ENCODE peak calls at places on chromosomes 3 and 15, in four cellular contexts. K is HCT116, R is mucosa of descending colon, Y is pancreas. L is an unnamed sample. For H3K4me1, the result is how much of the 10 kb centered on the place peaks cover.

GRCh38 chr3:127632035-127632434 is 3.0 kb downstream of the PODXL2 start:
- DNase-seq in Y (no peak), K (no peak), R (no peak), L (no peak)

GRCh38 chr3:160448845-160449659 is 534 bp downstream of the TRIM59 start:
- DNase-seq in K (no peak), Y (no peak), R (no peak), L (no peak)

GRCh38 chr3:42070089-42070885 is 20.9 kb upstream of the TRAK1 start:
- DNase-seq in R (peak), Y (no peak), K (no peak), L (no peak)

GRCh38 chr3:23404241-23404640 is 201.1 kb downstream of the UBE2E2 start:
- DNase-seq in K (no peak), R (no peak), Y (no peak), L (no peak)

GRCh38 chr15:40420793-40421192 is 15.2 kb downstream of the IVD start:
- DNase-seq in R (peak), Y (peak), K (peak), L (no peak)

GRCh38 chr3:186360779-186361178 is 1.3 kb downstream of the DGKG start:
- DNase-seq in K (no peak), Y (no peak), R (no peak), L (no peak)

GRCh38 chr3:71285086-71285485 is 298.4 kb downstream of the FOXP1 start:
- DNase-seq in K (no peak), Y (no peak), R (no peak), L (no peak)

GRCh38 chr15:33780011-33780768 is 188.1 kb upstream of the CHRM5 start:
- DNase-seq in R (no peak), Y (no peak), K (no peak), L (no peak)

GRCh38 chr15:51621917-51622268 is 678 bp downstream of the DMXL2 start:
- DNase-seq in Y (peak), R (peak), K (peak), L (peak)

GRCh38 chr15:32700501-32701150 is 17.2 kb upstream of the GREM1 start:
- DNase-seq in Y (peak), R (peak), K (no peak), L (peak)

GRCh38 chr3:74535281-74535680 is 79.2 kb downstream of the CNTN3 start:
- DNase-seq in K (no peak), Y (no peak), R (no peak), L (no peak)

GRCh38 chr3:172132159-172132586 is 92.8 kb downstream of the FNDC3B start:
- DNase-seq in R (no peak), K (no peak), Y (no peak), L (no peak)
- H3K4me1 ChIP-seq in R (under half), K (under half), Y (half or more), L (half or more)

DNA sequence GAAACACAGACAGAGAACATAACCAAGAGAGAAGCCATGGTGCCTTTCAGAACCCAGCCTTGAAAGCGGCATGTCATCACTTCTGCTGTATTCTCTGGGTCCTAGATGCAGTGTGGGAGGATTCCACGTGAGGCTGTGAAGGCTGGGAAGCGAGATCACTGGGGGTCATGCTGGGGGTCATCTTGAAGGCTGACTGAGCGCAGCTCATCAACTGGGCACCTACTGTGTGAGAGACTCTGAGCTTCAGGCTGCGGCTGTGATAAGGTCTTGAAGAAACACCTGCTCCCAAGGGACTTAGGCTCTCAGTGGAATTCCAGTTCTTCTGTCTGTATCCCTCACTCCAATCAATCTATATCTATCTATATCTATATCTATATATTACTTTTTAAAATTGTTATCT is 91.8 kb upstream of the KLF13 start:
- DNase-seq in Y (no peak), K (no peak), R (no peak), L (no peak)
- H3K4me1 ChIP-seq in Y (under half), K (under half), R (under half), L (under half)

DNA sequence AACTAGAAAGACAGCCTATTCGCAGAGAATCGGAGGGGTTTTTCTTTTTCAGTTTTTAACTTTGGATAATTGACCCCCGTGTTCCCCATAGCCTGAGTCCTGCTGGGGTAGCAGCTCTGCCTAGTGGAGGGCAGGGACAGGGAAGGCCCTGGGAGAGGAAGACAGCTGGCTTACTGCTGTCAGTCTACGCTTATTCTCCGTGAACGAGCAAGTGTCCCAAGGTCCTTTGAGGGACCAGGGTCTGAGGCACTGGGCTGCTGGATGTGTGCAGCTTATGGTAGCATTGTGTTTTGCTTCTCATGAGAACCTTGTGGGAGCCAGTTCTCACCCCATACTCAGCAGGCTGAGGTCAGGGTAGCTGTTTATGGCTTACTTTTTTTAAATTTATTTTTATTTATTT is 3.0 kb downstream of the LIMD1 start:
- DNase-seq in K (no peak), R (no peak), Y (no peak), L (no peak)
- H3K4me1 ChIP-seq in K (under half), R (under half), Y (half or more), L (under half)

DNA sequence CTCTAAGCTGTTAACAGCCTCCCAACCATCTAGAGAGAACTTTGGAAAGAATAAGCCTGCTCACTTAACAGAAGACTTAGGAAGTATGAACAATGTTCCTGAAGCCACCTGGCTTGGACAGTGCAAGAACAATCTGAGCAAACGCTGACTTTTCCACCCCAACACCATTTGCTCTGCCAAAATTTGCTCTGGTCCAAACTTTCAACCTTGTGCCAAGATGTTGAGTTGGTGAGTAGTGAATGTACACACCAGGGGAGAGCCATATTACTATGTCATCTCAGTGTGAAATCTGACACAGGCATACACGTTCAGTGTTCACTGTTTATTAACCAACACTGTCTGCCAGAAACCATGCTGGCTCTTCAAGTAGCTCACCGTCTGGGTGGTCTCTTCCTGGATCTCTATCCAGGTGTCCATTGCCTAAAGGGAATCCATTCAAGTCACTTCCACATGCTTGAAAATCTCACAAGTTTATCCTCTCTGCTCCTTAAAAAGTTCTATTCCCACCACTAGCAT is 152.8 kb upstream of the LPP start:
- DNase-seq in R (no peak), K (no peak), Y (no peak), L (no peak)
- H3K4me1 ChIP-seq in R (under half), K (under half), Y (under half), L (half or more)

GRCh38 chr3:100526613-100527346 is 34.4 kb downstream of the TMEM45A start:
- DNase-seq in K (no peak), Y (no peak), R (no peak), L (no peak)
- H3K4me1 ChIP-seq in K (under half), Y (under half), R (under half), L (under half)

DNA sequence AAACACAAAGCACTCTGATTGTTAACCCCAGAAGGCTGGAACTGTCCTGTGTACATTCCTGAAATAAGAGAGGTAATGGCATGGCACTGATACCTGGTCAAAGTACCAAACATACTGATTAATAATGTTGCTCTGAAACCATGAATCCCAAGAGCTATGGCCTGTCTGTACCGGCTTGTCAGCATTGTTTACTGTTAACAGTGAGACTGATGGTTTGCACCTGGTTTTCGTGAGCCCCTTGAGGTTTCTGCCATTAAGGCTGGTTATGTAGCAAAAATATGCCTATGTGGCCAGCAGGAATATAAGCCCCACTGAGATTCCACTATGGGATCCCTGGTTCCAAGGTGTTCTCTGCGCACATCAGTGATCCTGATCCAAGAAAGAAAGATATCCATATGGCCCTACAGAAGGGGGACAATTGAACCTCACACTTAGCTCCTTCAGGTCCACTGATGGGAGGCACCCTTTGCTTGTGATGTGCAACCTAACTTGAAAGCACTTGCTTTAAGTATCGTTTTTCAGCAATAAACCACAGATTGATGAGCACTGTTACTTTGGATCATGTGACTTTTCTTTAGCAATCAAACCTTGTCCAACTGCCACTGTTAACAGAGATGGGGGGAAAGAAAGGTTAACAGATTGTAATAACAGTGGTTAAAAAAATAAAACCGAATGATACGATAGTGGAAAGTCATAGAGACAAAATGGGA is 65.2 kb downstream of the TBL1XR1 start:
- DNase-seq in R (no peak), K (no peak), Y (no peak), L (no peak)
- H3K4me1 ChIP-seq in R (under half), K (under half), Y (under half), L (under half)

DNA sequence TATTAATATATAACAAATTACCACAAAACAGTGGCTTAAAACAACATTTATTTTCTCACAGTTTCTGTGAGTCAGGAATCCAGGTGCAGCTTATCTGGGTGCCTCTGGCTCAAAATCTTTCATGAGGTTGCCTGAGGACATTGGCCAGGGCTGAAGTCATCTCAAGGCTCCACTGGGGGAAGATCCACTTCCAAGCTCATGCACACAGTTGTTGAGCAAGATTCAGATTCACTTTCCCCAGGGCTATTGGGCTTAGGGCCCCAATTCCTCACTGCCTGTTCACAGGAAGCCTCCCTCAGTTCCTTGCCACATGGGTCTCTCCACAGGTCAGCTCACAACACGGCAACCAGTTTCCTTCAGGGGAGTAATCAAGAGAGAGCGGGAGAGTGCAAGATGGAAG is 35.0 kb downstream of the RFTN1 start:
- DNase-seq in R (no peak), Y (no peak), K (no peak), L (peak)
- H3K4me1 ChIP-seq in R (under half), Y (under half), K (under half), L (half or more)

GRCh38 chr3:46553154-46553553 is 12.9 kb downstream of the LRRC2 start:
- DNase-seq in R (no peak), K (no peak), Y (no peak), L (no peak)
- H3K4me1 ChIP-seq in R (under half), K (under half), Y (under half), L (under half)

L was measured in Caco-2.